ENCODE peak calls at places on chromosomes 13 and 19, in nine cellular contexts. U is astrocyte of the cerebellum; N is osteocyte; E is CD4-positive, alpha-beta T cell; V is activated B cell treated with CpG ODN at 0.5 μM for 24 hours; F is glutamatergic neuron; K is D721Med; L is stomach; W is WTC11. D is an unnamed sample.

GRCh38 chr19:7926727-7927604 is 1.0 kb upstream of the CTXN1 start:
- DNase-seq in E (no peak), L (no peak), K (no peak), U (no peak), F (no peak), N (no peak), W (no peak), V (no peak), D (no peak)

GRCh38 chr13:50167224-50167947 is 152.1 kb downstream of the KCNRG start:
- DNase-seq in N (no peak), L (no peak), V (no peak), E (no peak), F (no peak), K (no peak), U (no peak), W (no peak), D (no peak)

GRCh38 chr13:113935081-113935511 is 38.8 kb downstream of the C13orf46 start:
- DNase-seq in K (no peak), E (no peak), U (no peak), N (no peak), L (no peak), W (peak; percentile 38), F (no peak), V (no peak), D (no peak)

GRCh38 chr19:19657397-19657783 is 6.1 kb downstream of the ATP13A1 start:
- DNase-seq in W (no peak), U (no peak), E (no peak), N (no peak), V (no peak), L (no peak), F (no peak), K (peak; percentile 52), D (no peak)

GRCh38 chr13:63625869-63626268 is 2210.2 kb upstream of the PCDH20 start:
- DNase-seq in F (no peak), V (no peak), W (no peak), L (no peak), E (no peak), K (no peak), N (no peak), U (no peak), D (no peak)

GRCh38 chr13:67341406-67341805 is 111.3 kb upstream of the PCDH9 start:
- DNase-seq in F (no peak), L (no peak), W (no peak), K (no peak), U (no peak), N (no peak), E (no peak), V (no peak), D (no peak)

GRCh38 chr13:60261432-60262351 is 98.0 kb upstream of the DIAPH3 start:
- DNase-seq in U (no peak), N (no peak), E (no peak), W (peak; percentile 79), V (no peak), F (no peak), L (no peak), K (no peak), D (no peak)

GRCh38 chr13:28329395-28330158 is 165.4 kb downstream of the FLT1 start:
- DNase-seq in U (no peak), K (no peak), F (no peak), V (no peak), L (no peak), W (no peak), E (no peak), N (no peak), D (peak; percentile 89)

GRCh38 chr13:33446821-33447481 is 161.4 kb upstream of the STARD13 start:
- DNase-seq in L (peak; percentile 62), U (no peak), W (no peak), K (no peak), V (no peak), N (no peak), E (no peak), F (no peak), D (peak; percentile 84)

GRCh38 chr13:33445024-33445423 is 159.5 kb upstream of the STARD13 start:
- DNase-seq in V (no peak), U (no peak), N (no peak), E (no peak), K (no peak), W (no peak), L (no peak), F (no peak), D (no peak)

GRCh38 chr13:33445476-33445875 is 159.9 kb upstream of the STARD13 start:
- DNase-seq in K (no peak), F (no peak), W (no peak), L (no peak), E (no peak), V (no peak), N (no peak), U (no peak), D (no peak)

GRCh38 chr13:33435207-33435606 is 149.7 kb upstream of the STARD13 start:
- DNase-seq in E (no peak), L (no peak), F (no peak), W (no peak), N (no peak), K (no peak), U (no peak), V (no peak), D (no peak)

DNA sequence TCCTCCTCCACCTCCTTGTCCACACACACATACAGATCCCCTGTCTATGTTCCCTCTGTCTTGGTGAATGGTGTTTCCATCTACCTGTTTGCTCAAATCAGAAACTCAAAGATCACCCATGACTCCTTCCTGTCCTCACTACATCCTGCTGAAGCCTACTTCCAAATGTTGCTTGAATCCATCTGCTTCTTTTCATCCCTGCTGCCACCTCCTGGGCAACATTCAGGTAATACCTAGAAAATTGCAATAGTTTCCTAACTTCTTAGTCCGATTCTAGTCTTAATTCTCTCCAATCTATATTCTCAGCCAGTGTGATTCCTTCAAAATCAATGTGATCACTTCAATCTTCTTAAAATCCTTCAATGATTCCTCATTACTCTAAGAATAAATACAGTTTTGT is 155.5 kb upstream of the STARD13 start:
- DNase-seq in E (no peak), F (no peak), W (peak; percentile 30), U (peak; percentile 27), N (no peak), L (peak; percentile 43), V (no peak), K (no peak), D (no peak)
- TF ChIP-seq CTCF in E (no peak), F (no peak), W (no peak), U (peak; percentile 32), N (peak; percentile 31), L (peak; percentile 43), V (no peak), K (peak; percentile 43), D (peak; percentile 29)

DNA sequence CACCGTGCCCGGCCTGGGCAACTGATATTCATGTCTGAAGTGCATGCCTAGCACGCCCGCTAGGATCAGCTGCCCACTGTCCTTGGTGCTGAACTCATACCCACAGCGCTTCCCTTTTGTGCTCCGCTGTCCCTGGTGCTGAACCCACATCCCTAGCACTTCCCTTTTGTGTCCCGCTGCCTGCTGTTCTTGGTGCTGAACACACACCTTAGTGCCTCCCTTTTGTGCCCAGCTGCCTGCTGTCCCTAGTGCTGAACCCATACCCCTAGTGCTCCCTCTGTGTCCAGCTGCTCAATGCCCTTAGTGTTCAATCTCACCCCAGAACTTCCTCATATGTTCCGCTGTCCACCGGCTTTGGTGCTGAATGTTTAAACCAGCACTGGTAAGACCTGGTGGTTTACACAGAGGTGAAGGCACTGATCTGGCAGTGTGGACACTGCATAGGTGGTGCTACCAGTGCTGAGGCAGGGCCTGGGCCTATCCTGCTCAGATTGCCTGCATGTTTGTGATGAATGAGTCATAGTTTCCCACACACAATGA is 26.3 kb upstream of the SIGLEC11 start:
- DNase-seq in W (peak; percentile 98), V (peak; percentile 69), E (peak; percentile 57), F (no peak), N (peak; percentile 95), L (peak; percentile 84), U (peak; percentile 84), K (no peak), D (peak; percentile 70)
- TF ChIP-seq CTCF in W (no peak), V (no peak), E (no peak), F (no peak), N (peak; percentile 34), L (peak; percentile 19), U (peak; percentile 24), K (no peak), D (no peak)

GRCh38 chr19:43767316-43767715 is 12.6 kb upstream of the SMG9 start:
- DNase-seq in U (no peak), L (no peak), W (no peak), F (no peak), E (no peak), N (no peak), V (no peak), K (no peak), D (no peak)

GRCh38 chr19:43765109-43765876 is 10.5 kb upstream of the SMG9 start:
- DNase-seq in K (no peak), N (peak; percentile 87), U (peak; percentile 81), W (no peak), F (no peak), L (peak; percentile 57), E (peak; percentile 45), V (peak; percentile 55), D (peak; percentile 76)

GRCh38 chr19:43768273-43769050 is 12.3 kb downstream of the KCNN4 start:
- DNase-seq in E (no peak), L (peak; percentile 48), F (no peak), U (no peak), K (no peak), W (no peak), N (no peak), V (no peak), D (no peak)

GRCh38 chr19:43767818-43768217 is 13.0 kb downstream of the KCNN4 start:
- DNase-seq in V (no peak), U (no peak), F (no peak), W (no peak), K (no peak), L (no peak), N (no peak), E (no peak), D (no peak)

GRCh38 chr19:43766755-43767043 is 11.9 kb upstream of the SMG9 start:
- DNase-seq in W (no peak), U (no peak), V (no peak), K (no peak), N (no peak), E (no peak), L (no peak), F (no peak), D (no peak)
- TF ChIP-seq CTCF in W (peak; percentile 15), U (no peak), V (no peak), K (no peak), N (no peak), E (no peak), L (no peak), F (peak; percentile 49), D (no peak)

GRCh38 chr13:47829684-47830083 is 171.4 kb downstream of the SUCLA2 start:
- DNase-seq in K (no peak), F (no peak), E (no peak), L (no peak), W (no peak), U (no peak), V (no peak), N (no peak), D (no peak)

GRCh38 chr13:47837104-47837880 is 163.8 kb downstream of the SUCLA2 start:
- DNase-seq in U (no peak), F (no peak), K (no peak), N (no peak), V (no peak), E (no peak), L (no peak), W (no peak), D (no peak)

GRCh38 chr13:47835470-47836228 is 165.4 kb downstream of the SUCLA2 start:
- DNase-seq in N (no peak), U (no peak), L (no peak), F (no peak), V (no peak), K (no peak), E (no peak), W (no peak), D (no peak)

GRCh38 chr13:47831265-47831664 is 169.8 kb downstream of the SUCLA2 start:
- DNase-seq in U (no peak), F (no peak), W (no peak), V (no peak), E (no peak), K (no peak), L (no peak), N (no peak), D (no peak)

GRCh38 chr13:47832458-47832972 is 168.6 kb downstream of the SUCLA2 start:
- DNase-seq in E (no peak), K (no peak), V (no peak), W (no peak), F (no peak), U (no peak), L (no peak), N (no peak), D (no peak)
- TF ChIP-seq CTCF in E (no peak), K (no peak), V (no peak), W (no peak), F (no peak), U (no peak), L (no peak), N (no peak), D (no peak)